ENCODE peak calls at places on chromosome 16, in eight cellular contexts. D is neural progenitor cell, B is H1, N is hepatocyte, T is left lung, Y is A549, R is mammary epithelial cell, K is left ventricle myocardium inferior. J is an unnamed sample.
A peak's percentile ranks its signal among the peaks of the same experiment; 100 is the strongest.

GRCh38 chr16:57394444-57394843 is 10.1 kb upstream of the CCL17 start:
- DNase-seq in D (no peak), B (no peak), N (peak; percentile 63), T (no peak), Y (no peak), R (peak; percentile 54), K (no peak), J (no peak)

GRCh38 chr16:82629441-82630027 is 2.8 kb downstream of the CDH13 start:
- DNase-seq in D (peak; percentile 38), B (no peak), N (no peak), T (no peak), Y (no peak), R (peak; percentile 83), K (no peak), J (no peak)

GRCh38 chr16:56610609-56611111 is 2.3 kb downstream of the MT2A start:
- DNase-seq in D (no peak), B (no peak), N (peak; percentile 41), T (no peak), Y (no peak), R (no peak), K (no peak), J (no peak)

GRCh38 chr16:88897696-88898425 is 31.4 kb upstream of the PABPN1L start:
- DNase-seq in D (no peak), B (no peak), N (no peak), T (no peak), Y (no peak), R (no peak), K (no peak), J (no peak)

GRCh38 chr16:83906690-83907089 is 7.8 kb downstream of the MLYCD start:
- DNase-seq in D (no peak), B (no peak), N (peak; percentile 27), T (no peak), Y (no peak), R (no peak), K (no peak), J (no peak)

GRCh38 chr16:19291459-19291858 is 5.9 kb downstream of the CLEC19A start:
- DNase-seq in D (peak; percentile 96), B (no peak), N (peak; percentile 45), T (no peak), Y (peak; percentile 60), R (peak; percentile 21), K (no peak), J (peak; percentile 83)

GRCh38 chr16:53518550-53519416 is 15.8 kb upstream of the AKTIP start:
- DNase-seq in D (no peak), B (no peak), N (no peak), T (peak; percentile 53), Y (no peak), R (no peak), K (no peak), J (no peak)

GRCh38 chr16:4521971-4522623 is 16.5 kb downstream of the CDIP1 start:
- DNase-seq in D (peak; percentile 54), B (no peak), N (peak; percentile 58), T (no peak), Y (no peak), R (no peak), K (peak; percentile 41), J (no peak)

GRCh38 chr16:84514295-84514873 is 9.9 kb upstream of the MEAK7 start:
- DNase-seq in D (no peak), B (no peak), N (no peak), T (no peak), Y (no peak), R (no peak), K (no peak), J (no peak)

GRCh38 chr16:4360538-4361021 is 9.5 kb upstream of the PAM16 start:
- DNase-seq in D (peak; percentile 50), B (no peak), N (no peak), T (no peak), Y (peak; percentile 55), R (no peak), K (no peak), J (peak; percentile 82)

GRCh38 chr16:89593841-89594240 is 18.3 kb downstream of the CPNE7 start:
- DNase-seq in D (no peak), B (no peak), N (no peak), T (no peak), Y (no peak), R (no peak), K (no peak), J (no peak)

GRCh38 chr16:88282221-88283041 is 100.3 kb upstream of the ZNF469 start:
- DNase-seq in D (no peak), B (no peak), N (peak; percentile 40), T (no peak), Y (peak; percentile 22), R (peak; percentile 79), K (peak; percentile 9), J (no peak)

GRCh38 chr16:55372792-55373488 is 48.9 kb downstream of the IRX6 start:
- DNase-seq in D (no peak), B (no peak), N (no peak), T (no peak), Y (no peak), R (no peak), K (peak; percentile 29), J (no peak)

GRCh38 chr16:88477631-88478030 is 24.6 kb downstream of the ZFPM1 start:
- DNase-seq in D (no peak), B (no peak), N (no peak), T (no peak), Y (no peak), R (no peak), K (no peak), J (no peak)

GRCh38 chr16:78364501-78364900 is 265.0 kb downstream of the WWOX start:
- DNase-seq in D (no peak), B (no peak), N (no peak), T (no peak), Y (no peak), R (no peak), K (no peak), J (no peak)

GRCh38 chr16:62225675-62226074 is 189.4 kb upstream of the CDH8 start:
- DNase-seq in D (peak; percentile 78), B (peak; percentile 86), N (peak; percentile 87), T (peak; percentile 48), Y (peak; percentile 89), R (peak; percentile 80), K (peak; percentile 60), J (peak; percentile 96)
- TF ChIP-seq CTCF in D (peak; percentile 62), B (peak; percentile 60), N (peak; percentile 54), T (peak; percentile 5), Y (peak; percentile 45), R (peak; percentile 69), K (peak; percentile 58), J (peak; percentile 82)

GRCh38 chr16:23188911-23189310 is 6.4 kb downstream of the SCNN1G start:
- DNase-seq in D (no peak), B (no peak), N (no peak), T (no peak), Y (no peak), R (no peak), K (no peak), J (no peak)

GRCh38 chr16:23183486-23183862 is 929 bp downstream of the SCNN1G start:
- DNase-seq in D (no peak), B (no peak), N (no peak), T (no peak), Y (no peak), R (no peak), K (no peak), J (peak; percentile 45)

GRCh38 chr16:23187341-23187740 is 4.8 kb downstream of the SCNN1G start:
- DNase-seq in D (no peak), B (no peak), N (no peak), T (no peak), Y (no peak), R (no peak), K (no peak), J (no peak)

GRCh38 chr16:23185661-23186060 is 3.1 kb downstream of the SCNN1G start:
- DNase-seq in D (no peak), B (no peak), N (no peak), T (no peak), Y (no peak), R (no peak), K (no peak), J (no peak)

DNA sequence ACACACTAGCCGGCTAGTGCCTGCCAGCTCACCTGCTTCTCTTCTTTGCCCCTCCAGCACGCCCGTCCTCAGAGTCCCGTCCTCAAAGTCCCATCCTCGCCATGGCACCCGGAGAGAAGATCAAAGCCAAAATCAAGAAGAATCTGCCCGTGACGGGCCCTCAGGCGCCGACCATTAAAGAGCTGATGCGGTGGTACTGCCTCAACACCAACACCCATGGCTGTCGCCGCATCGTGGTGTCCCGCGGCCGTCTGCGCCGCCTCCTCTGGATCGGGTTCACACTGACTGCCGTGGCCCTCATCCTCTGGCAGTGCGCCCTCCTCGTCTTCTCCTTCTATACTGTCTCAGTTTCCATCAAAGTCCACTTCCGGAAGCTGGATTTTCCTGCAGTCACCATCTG is 3.6 kb downstream of the SCNN1G start:
- DNase-seq in D (no peak), B (no peak), N (no peak), T (no peak), Y (no peak), R (no peak), K (no peak), J (peak; percentile 53)
- H3K27ac ChIP-seq in D (no peak overlapping the region), B (no peak overlapping the region), N (no peak overlapping the region), T (no peak overlapping the region), Y (no peak overlapping the region), R (no peak overlapping the region), K (no peak overlapping the region), J (no peak overlapping the region)

GRCh38 chr16:2511128-2511785 is 2.5 kb upstream of the ATP6V0C start:
- DNase-seq in D (peak; percentile 40), B (no peak), N (peak; percentile 74), T (peak; percentile 77), Y (no peak), R (no peak), K (peak; percentile 68), J (no peak)
- H3K4me1 ChIP-seq in D (peaks cover 29% of the 10 kb centered on the region), B (peaks cover 21% of the 10 kb centered on the region), N (peaks cover 17% of the 10 kb centered on the region), T (peaks cover 84% of the 10 kb centered on the region), Y (peaks cover 20% of the 10 kb centered on the region), R (peaks cover 17% of the 10 kb centered on the region), K (peaks cover 40% of the 10 kb centered on the region), J (peaks cover 14% of the 10 kb centered on the region)

GRCh38 chr16:74450236-74450635 is 29.0 kb upstream of the CLEC18B start:
- DNase-seq in D (no peak), B (no peak), N (no peak), T (no peak), Y (no peak), R (no peak), K (no peak), J (no peak)

GRCh38 chr16:74448990-74449389 is 27.7 kb upstream of the CLEC18B start:
- DNase-seq in D (no peak), B (no peak), N (peak; percentile 66), T (peak; percentile 74), Y (peak; percentile 73), R (peak; percentile 81), K (peak; percentile 63), J (no peak)

GRCh38 chr16:74449470-74449869 is 28.2 kb upstream of the CLEC18B start:
- DNase-seq in D (no peak), B (no peak), N (peak; percentile 44), T (no peak), Y (peak; percentile 42), R (peak; percentile 87), K (no peak), J (no peak)

GRCh38 chr16:74451951-74452758 is 30.9 kb upstream of the CLEC18B start:
- DNase-seq in D (no peak), B (no peak), N (no peak), T (no peak), Y (no peak), R (no peak), K (no peak), J (no peak)

GRCh38 chr16:74450967-74451760 is 29.9 kb upstream of the CLEC18B start:
- DNase-seq in D (no peak), B (no peak), N (no peak), T (no peak), Y (no peak), R (no peak), K (no peak), J (no peak)
- TF ChIP-seq CTCF in D (no peak), B (no peak), N (no peak), T (no peak), Y (no peak), R (no peak), K (no peak), J (no peak)

GRCh38 chr16:81495321-81496234 is 51.0 kb downstream of the CMIP start:
- DNase-seq in D (no peak), B (no peak), N (no peak), T (peak; percentile 67), Y (no peak), R (no peak), K (peak; percentile 66), J (no peak)
- H3K27ac ChIP-seq in D (no peak overlapping the region), B (no peak overlapping the region), N (no peak overlapping the region), T (peak overlapping the region; percentile 63), Y (no peak overlapping the region), R (peak overlapping the region; percentile 13), K (peak overlapping the region; percentile 60), J (no peak overlapping the region)

J was measured in endodermal cell.